ENCODE peak calls at places on chromosomes 1 and 21, in four cellular contexts. E is H9, R is neuronal stem cell, C is mesendoderm. T is an unnamed sample.

GRCh38 chr1:211935448-211935970 is 99.8 kb downstream of the INTS7 start:
- DNase-seq in E (no peak), R (no peak), C (no peak), T (no peak)

GRCh38 chr21:23740463-23740862 is 1866.8 kb downstream of the MRPL39 start:
- DNase-seq in E (no peak), R (no peak), C (peak; percentile 22), T (no peak)

GRCh38 chr1:218347316-218347712 is 2.2 kb downstream of the TGFB2 start:
- DNase-seq in E (peak; percentile 56), R (no peak), C (peak; percentile 44), T (peak; percentile 21)

GRCh38 chr1:46532095-46532494 is 19.4 kb downstream of the KNCN start:
- DNase-seq in E (no peak), R (no peak), C (no peak), T (no peak)

GRCh38 chr1:54310439-54311328 is 95.5 kb downstream of the SSBP3 start:
- DNase-seq in E (peak; percentile 86), R (peak; percentile 62), C (peak; percentile 89), T (no peak)

GRCh38 chr1:228810855-228811654 is 75.8 kb downstream of the RHOU start:
- DNase-seq in E (no peak), R (no peak), C (peak; percentile 23), T (no peak)

GRCh38 chr1:152000989-152001630 is 7.5 kb upstream of the S100A10 start:
- DNase-seq in E (no peak), R (no peak), C (no peak), T (no peak)

GRCh38 chr1:171468120-171468790 is 17.1 kb upstream of the PRRC2C start:
- DNase-seq in E (no peak), R (no peak), C (no peak), T (peak; percentile 24)

GRCh38 chr1:173568483-173568882 is 34.4 kb downstream of the SLC9C2 start:
- DNase-seq in E (no peak), R (no peak), C (no peak), T (no peak)

GRCh38 chr21:31198575-31198974 is 145.5 kb downstream of the TIAM1 start:
- DNase-seq in E (no peak), R (peak; percentile 37), C (peak; percentile 49), T (peak; percentile 88)

GRCh38 chr1:206508956-206509355 is 1.6 kb downstream of the RASSF5 start:
- DNase-seq in E (no peak), R (no peak), C (no peak), T (no peak)

GRCh38 chr1:172180886-172181285 is 239.6 kb upstream of the C1orf105 start:
- DNase-seq in E (no peak), R (no peak), C (no peak), T (peak; percentile 4)

GRCh38 chr1:159854101-159854692 is 8.3 kb downstream of the VSIG8 start:
- DNase-seq in E (peak; percentile 72), R (peak; percentile 45), C (peak; percentile 60), T (no peak)

GRCh38 chr1:211358685-211359084 is 32.1 kb downstream of the TRAF5 start:
- DNase-seq in E (no peak), R (no peak), C (no peak), T (no peak)

GRCh38 chr1:93680121-93681094 is 1.2 kb downstream of the BCAR3 start:
- DNase-seq in E (peak; percentile 89), R (peak; percentile 82), C (peak; percentile 96), T (peak; percentile 93)

GRCh38 chr1:246773213-246773641 is 49.0 kb downstream of the SCCPDH start:
- DNase-seq in E (no peak), R (no peak), C (no peak), T (peak; percentile 57)

GRCh38 chr1:145827966-145828365 is 4.0 kb downstream of the POLR3C start:
- DNase-seq in E (no peak), R (no peak), C (no peak), T (no peak)

GRCh38 chr1:206117151-206117948 is at the start of gene AVPR1B:
- DNase-seq in E (peak; percentile 74), R (peak; percentile 43), C (peak; percentile 63), T (peak; percentile 21)

GRCh38 chr1:79629414-79629813 is 622.9 kb upstream of the ADGRL4 start:
- DNase-seq in E (no peak), R (no peak), C (no peak), T (no peak)

GRCh38 chr1:96256391-96256790 is 465.2 kb upstream of the PTBP2 start:
- DNase-seq in E (no peak), R (no peak), C (no peak), T (no peak)

GRCh38 chr1:228156941-228157351 is 7.2 kb downstream of the GJC2 start:
- DNase-seq in E (no peak), R (no peak), C (no peak), T (no peak)

GRCh38 chr1:206074839-206075238 is 21.9 kb downstream of the RHEX start:
- DNase-seq in E (no peak), R (no peak), C (no peak), T (no peak)

GRCh38 chr1:8263806-8264205 is 54.1 kb upstream of the SLC45A1 start:
- DNase-seq in E (no peak), R (no peak), C (peak; percentile 80), T (no peak)

GRCh38 chr1:173392895-173393654 is 84.1 kb upstream of the PRDX6 start:
- DNase-seq in E (no peak), R (no peak), C (peak; percentile 93), T (peak; percentile 87)

GRCh38 chr1:28955930-28956552 is 41.7 kb downstream of the EPB41 start:
- DNase-seq in E (no peak), R (peak; percentile 8), C (no peak), T (no peak)

GRCh38 chr1:85289207-85289847 is 12.9 kb upstream of the BCL10 start:
- DNase-seq in E (no peak), R (no peak), C (no peak), T (no peak)

GRCh38 chr1:193448682-193449461 is 262.5 kb upstream of the B3GALT2 start:
- DNase-seq in E (no peak), R (no peak), C (no peak), T (no peak)

GRCh38 chr1:40783001-40783905 is at the start of gene KCNQ4:
- DNase-seq in E (peak; percentile 73), R (peak; percentile 59), C (peak; percentile 51), T (peak; percentile 35)

DNA sequence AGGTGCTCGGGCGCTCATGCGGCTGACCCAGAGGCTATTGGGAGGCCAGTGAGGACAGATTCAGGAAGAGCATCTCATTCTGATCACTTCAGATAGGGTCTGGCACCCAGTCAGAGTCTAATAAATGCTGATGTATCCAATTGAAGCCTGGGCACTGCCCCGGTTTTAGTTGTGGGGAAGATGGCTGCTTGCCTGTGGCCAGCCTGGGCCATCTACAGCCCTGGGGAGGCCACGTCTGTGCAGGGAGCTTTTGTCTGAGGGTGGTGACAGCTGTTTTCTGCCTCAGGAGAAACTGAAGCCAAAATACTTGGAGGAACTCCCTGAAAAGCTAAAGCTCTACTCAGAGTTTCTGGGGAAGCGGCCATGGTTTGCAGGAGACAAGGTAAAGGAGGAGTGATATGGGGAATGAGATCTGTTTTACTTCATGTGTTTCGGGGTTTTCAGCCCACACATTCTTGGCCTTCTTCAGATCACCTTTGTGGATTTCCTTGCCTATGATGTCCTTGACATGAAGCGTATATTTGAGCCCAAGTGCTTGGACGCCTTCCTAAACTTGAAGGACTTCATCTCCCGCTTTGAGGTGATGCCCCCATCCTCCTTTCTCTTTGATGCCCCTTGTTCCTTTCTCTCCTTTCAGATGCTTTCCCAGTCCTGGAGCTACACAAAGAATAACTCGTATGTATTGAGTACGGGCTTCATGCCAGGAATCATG is 2.8 kb downstream of the GSTM5 start:
- DNase-seq in E (no peak), R (no peak), C (no peak), T (no peak)
- H3K4me2 ChIP-seq in E (no peak overlapping the region), R (no peak overlapping the region), C (no peak overlapping the region), T (no peak overlapping the region)

DNA sequence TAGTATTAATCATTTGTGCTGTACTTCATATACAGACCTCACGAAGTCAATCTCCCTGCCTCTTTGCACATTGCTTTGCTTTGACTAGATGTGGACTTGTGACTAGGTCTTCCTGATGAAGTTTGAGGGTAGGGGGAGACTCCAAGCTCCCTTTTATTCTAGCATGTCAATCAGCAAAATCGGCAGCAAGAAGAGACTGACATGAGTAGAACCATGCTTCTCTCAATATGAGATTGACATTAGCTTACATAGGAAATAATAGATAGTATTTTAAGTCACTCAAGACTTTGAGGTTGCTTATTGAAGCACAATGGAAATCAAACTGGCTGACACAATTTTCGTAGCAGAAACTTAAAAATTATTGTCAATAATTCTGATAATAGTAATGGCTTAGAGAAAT is 866.4 kb upstream of the ADAMTS5 start:
- DNase-seq in E (no peak), R (no peak), C (no peak), T (no peak)
- H2BK5ac ChIP-seq in E (no peak overlapping the region), R (no peak overlapping the region), C (no peak overlapping the region), T (no peak overlapping the region)

GRCh38 chr1:199272690-199273089 is 633.9 kb downstream of the PTPRC start:
- DNase-seq in E (peak; percentile 52), R (no peak), C (peak; percentile 89), T (peak; percentile 99)
- H3K4me2 ChIP-seq in E (no peak overlapping the region), R (no peak overlapping the region), C (no peak overlapping the region), T (no peak overlapping the region)

DNA sequence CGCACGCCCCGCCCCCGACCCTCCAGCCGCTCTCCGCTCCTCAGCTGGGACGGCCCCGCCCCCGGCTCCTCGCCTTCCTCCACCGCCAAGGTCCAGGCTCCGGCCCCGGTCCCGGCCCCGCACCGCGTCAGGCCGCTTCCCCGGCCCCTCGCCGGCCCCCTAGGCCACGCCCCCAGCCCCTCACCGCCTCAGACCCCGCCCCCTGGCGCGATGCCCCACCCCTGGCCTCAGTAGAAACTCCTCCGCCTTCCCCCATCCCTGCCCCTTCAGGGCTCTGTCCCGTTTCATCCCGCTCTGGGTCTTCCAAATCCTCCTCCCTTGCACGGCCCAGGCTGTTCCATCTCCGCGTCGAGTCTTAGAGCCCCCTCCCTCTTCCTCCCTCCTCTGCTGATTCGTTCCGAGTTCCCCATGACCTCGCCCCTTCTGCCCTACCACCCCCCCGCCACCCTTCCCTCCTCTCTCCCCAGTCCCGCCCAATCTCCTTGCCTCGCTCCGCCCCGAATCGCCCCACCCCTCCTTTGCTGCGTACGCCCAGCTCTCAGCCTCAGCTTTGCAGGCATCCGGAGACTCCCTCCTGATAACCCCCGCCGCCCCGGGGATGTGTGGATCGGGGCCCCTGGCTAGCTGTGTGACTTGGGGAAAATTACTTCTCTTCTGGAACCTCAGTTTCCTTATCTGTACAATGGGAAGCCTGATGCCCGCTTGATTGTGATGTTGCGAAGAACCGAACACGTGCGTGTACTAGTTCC is 448 bp upstream of the ASAP3 start:
- DNase-seq in E (peak; percentile 96), R (peak; percentile 92), C (peak; percentile 98), T (peak; percentile 92)
- H2BK5ac ChIP-seq in E (no peak overlapping the region), R (peak overlapping the region; percentile 49), C (no peak overlapping the region), T (no peak overlapping the region)

GRCh38 chr1:203033917-203034316 is 7.6 kb downstream of the PPFIA4 start:
- DNase-seq in E (no peak), R (no peak), C (no peak), T (no peak)
- H3K4me2 ChIP-seq in E (no peak overlapping the region), R (no peak overlapping the region), C (no peak overlapping the region), T (no peak overlapping the region)

GRCh38 chr1:42941640-42942330 is 16.9 kb downstream of the SLC2A1 start:
- DNase-seq in E (no peak), R (no peak), C (peak; percentile 72), T (peak; percentile 71)
- H2BK5ac ChIP-seq in E (no peak overlapping the region), R (peak overlapping the region; percentile 56), C (peak overlapping the region; percentile 59), T (peak overlapping the region; percentile 80)

T was measured in trophoblast cell.